ENCODE peak calls at places on chromosomes 6 and 20, in eight cellular contexts. Z, A, V, B, N, P, K and F are unnamed samples.

GRCh38 chr20:22404609-22405170 is 179.7 kb downstream of the FOXA2 start:
- DNase-seq in Z (no peak), A (no peak), V (no peak), B (no peak), N (no peak), P (no peak), K (no peak), F (no peak)

GRCh38 chr20:37327748-37328147 is 18.2 kb upstream of the SRC start:
- DNase-seq in Z (no peak), A (peak; percentile 65), V (no peak), B (peak; percentile 76), N (peak; percentile 86), P (peak; percentile 49), K (no peak), F (no peak)

GRCh38 chr20:58213716-58214115 is 14.7 kb downstream of the ANKRD60 start:
- DNase-seq in Z (no peak), A (no peak), V (no peak), B (no peak), N (no peak), P (no peak), K (no peak), F (no peak)

GRCh38 chr20:62906209-62906608 is 20.1 kb downstream of the DIDO1 start:
- DNase-seq in Z (no peak), A (no peak), V (no peak), B (peak; percentile 41), N (no peak), P (peak; percentile 29), K (no peak), F (peak; percentile 85)

GRCh38 chr6:85459224-85459901 is 9.5 kb downstream of the NT5E start:
- DNase-seq in Z (no peak), A (no peak), V (no peak), B (no peak), N (peak; percentile 70), P (no peak), K (no peak), F (no peak)

GRCh38 chr6:147285087-147285855 is 81.1 kb downstream of the STXBP5 start:
- DNase-seq in Z (peak; percentile 9), A (peak; percentile 55), V (peak; percentile 5), B (no peak), N (peak; percentile 82), P (no peak), K (no peak), F (no peak)

GRCh38 chr20:38395165-38395564 is 40.0 kb downstream of the SNHG17 start:
- DNase-seq in Z (no peak), A (no peak), V (no peak), B (no peak), N (no peak), P (no peak), K (no peak), F (no peak)

GRCh38 chr20:64159711-64160110 is 4.5 kb upstream of the MYT1 start:
- DNase-seq in Z (no peak), A (no peak), V (no peak), B (peak; percentile 31), N (no peak), P (no peak), K (no peak), F (no peak)

GRCh38 chr6:89452269-89452668 is 19.3 kb downstream of the ANKRD6 start:
- DNase-seq in Z (no peak), A (no peak), V (no peak), B (no peak), N (no peak), P (no peak), K (no peak), F (no peak)

GRCh38 chr6:37020426-37021211 is 15.2 kb downstream of the FGD2 start:
- DNase-seq in Z (no peak), A (peak; percentile 44), V (no peak), B (no peak), N (no peak), P (peak; percentile 82), K (no peak), F (no peak)

GRCh38 chr6:119308048-119308570 is 41.5 kb downstream of the MAN1A1 start:
- DNase-seq in Z (no peak), A (peak; percentile 58), V (no peak), B (no peak), N (peak; percentile 85), P (no peak), K (no peak), F (no peak)

GRCh38 chr20:4546786-4547185 is 174.9 kb upstream of the PRND start:
- DNase-seq in Z (no peak), A (peak; percentile 24), V (peak; percentile 86), B (no peak), N (peak; percentile 80), P (no peak), K (no peak), F (no peak)

GRCh38 chr6:3353939-3354338 is 95.2 kb downstream of the PSMG4 start:
- DNase-seq in Z (no peak), A (no peak), V (no peak), B (no peak), N (no peak), P (no peak), K (no peak), F (no peak)

GRCh38 chr6:87705070-87705691 is 3.1 kb upstream of the AKIRIN2 start:
- DNase-seq in Z (no peak), A (peak; percentile 47), V (peak; percentile 41), B (no peak), N (no peak), P (no peak), K (peak; percentile 83), F (no peak)

GRCh38 chr6:6678185-6678671 is 89.7 kb downstream of the LY86 start:
- DNase-seq in Z (no peak), A (peak; percentile 74), V (peak; percentile 32), B (no peak), N (peak; percentile 73), P (no peak), K (no peak), F (peak; percentile 45)

GRCh38 chr6:38364127-38364526 is 275.6 kb downstream of the BTBD9 start:
- DNase-seq in Z (no peak), A (no peak), V (no peak), B (no peak), N (no peak), P (no peak), K (no peak), F (no peak)

GRCh38 chr20:63829943-63830820 is 882 bp downstream of the ZBTB46 start:
- DNase-seq in Z (no peak), A (peak; percentile 38), V (no peak), B (no peak), N (peak; percentile 31), P (peak; percentile 31), K (no peak), F (no peak)

GRCh38 chr6:138572200-138572875 is 73.0 kb upstream of the NHSL1 start:
- DNase-seq in Z (no peak), A (peak; percentile 90), V (no peak), B (peak; percentile 80), N (peak; percentile 89), P (peak; percentile 89), K (no peak), F (peak; percentile 78)

GRCh38 chr6:138129190-138129589 is 22.0 kb upstream of the PERP start:
- DNase-seq in Z (no peak), A (no peak), V (no peak), B (no peak), N (no peak), P (peak; percentile 43), K (no peak), F (no peak)

GRCh38 chr6:132703936-132704335 is 9.9 kb downstream of the VNN1 start:
- DNase-seq in Z (no peak), A (no peak), V (no peak), B (no peak), N (peak; percentile 39), P (no peak), K (no peak), F (no peak)

DNA sequence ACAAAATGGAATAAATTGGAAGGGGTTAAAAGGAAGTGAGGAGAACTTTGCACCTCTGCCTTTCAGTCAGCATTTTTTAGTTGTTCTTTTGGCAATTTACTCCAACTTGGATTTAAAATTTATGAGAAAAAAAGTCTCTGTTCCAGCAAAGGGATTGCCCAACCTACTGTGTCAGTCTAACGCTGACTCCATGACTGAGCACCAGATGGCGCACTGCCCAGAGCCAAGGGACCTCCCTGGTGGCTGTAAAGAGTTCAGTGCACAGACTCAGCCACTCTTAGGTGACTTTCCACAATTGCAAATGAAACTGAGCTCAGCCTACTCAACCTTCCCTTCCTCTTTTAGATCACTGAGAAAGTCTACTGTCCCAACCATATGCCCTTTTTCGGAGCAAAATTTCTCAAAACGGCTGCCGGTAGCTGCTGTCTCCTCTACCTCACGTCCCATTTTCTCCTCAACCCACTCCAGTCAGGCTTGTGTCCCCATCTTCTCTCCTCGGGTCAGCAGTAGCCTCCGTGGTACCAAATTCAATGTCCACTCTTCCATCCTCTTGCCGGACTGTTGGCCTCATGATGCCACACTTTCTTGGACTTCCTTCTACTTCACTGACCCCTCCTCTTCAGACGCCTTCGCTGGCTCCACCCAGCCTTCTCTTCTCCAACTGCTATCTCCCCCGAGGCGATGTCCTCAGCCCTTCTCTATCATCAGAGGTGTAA is 38.7 kb downstream of the GSTA2 start:
- DNase-seq in Z (peak; percentile 8), A (peak; percentile 85), V (peak; percentile 58), B (peak; percentile 82), N (peak; percentile 75), P (peak; percentile 96), K (peak; percentile 55), F (peak; percentile 96)
- H3K27ac ChIP-seq in Z (no peak overlapping the region), A (peak overlapping the region; percentile 93), V (peak overlapping the region; percentile 84), B (no peak overlapping the region), N (no peak overlapping the region), P (peak overlapping the region; percentile 88), K (no peak overlapping the region), F (peak overlapping the region; percentile 23)

GRCh38 chr20:31671324-31671723 is 33.6 kb downstream of the COX4I2 start:
- DNase-seq in Z (no peak), A (no peak), V (no peak), B (no peak), N (no peak), P (no peak), K (no peak), F (no peak)
- H3K4me1 ChIP-seq in Z (peaks cover 66% of the 10 kb centered on the region), A (peaks cover 31% of the 10 kb centered on the region), V (peaks cover 91% of the 10 kb centered on the region), B (peaks cover 97% of the 10 kb centered on the region), N (peaks cover 31% of the 10 kb centered on the region), P (peaks cover 90% of the 10 kb centered on the region), K (peaks cover 20% of the 10 kb centered on the region), F (peaks cover 17% of the 10 kb centered on the region)

GRCh38 chr6:32816746-32817204 is at the start of gene HLA-DOB:
- DNase-seq in Z (no peak), A (peak; percentile 49), V (no peak), B (no peak), N (peak; percentile 8), P (no peak), K (no peak), F (no peak)
- H3K27ac ChIP-seq in Z (no peak within 1 kb of the TSS), A (peak within 1 kb of the TSS; percentile 69), V (no peak within 1 kb of the TSS), B (no peak within 1 kb of the TSS), N (no peak within 1 kb of the TSS), P (no peak within 1 kb of the TSS), K (peak within 1 kb of the TSS; percentile 98), F (no peak within 1 kb of the TSS)

DNA sequence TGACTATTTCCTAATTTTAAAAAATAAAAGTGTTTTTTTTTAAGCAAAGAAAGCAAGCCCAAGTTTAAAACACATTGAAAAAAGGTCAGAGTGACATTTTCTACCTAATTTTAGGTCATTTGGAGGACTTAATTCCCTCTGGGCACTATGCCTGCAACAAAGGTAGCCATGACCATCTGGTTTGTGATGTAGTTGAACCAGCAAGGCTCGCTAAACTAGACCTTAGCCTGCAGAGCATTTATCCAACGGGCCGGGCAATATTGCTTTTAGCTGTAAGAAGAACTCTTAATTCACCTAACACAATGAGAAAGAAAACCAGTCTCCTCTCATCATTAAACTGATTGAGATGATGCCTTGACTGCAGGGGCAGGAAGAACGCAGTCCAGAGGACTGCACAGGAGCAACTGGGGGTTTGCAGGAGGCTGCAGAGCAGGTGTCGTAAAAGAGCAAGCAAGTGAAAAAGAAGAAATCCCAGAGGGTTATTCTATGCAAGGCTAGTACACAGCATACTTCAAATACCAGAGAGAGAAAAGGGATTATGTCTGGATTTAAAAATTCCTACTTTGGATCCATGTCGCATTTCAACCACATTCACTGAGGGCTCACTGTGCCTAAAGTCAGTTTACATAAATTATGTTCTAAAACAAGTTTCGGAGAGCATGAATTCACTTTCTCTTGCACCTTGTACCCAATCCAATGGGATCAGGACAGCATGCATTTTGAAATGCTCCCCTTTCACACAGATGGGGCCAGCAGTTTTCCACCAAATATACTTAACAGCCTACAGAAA is 12.8 kb downstream of the TRAF3IP2 start:
- DNase-seq in Z (no peak), A (no peak), V (no peak), B (no peak), N (no peak), P (no peak), K (no peak), F (no peak)
- H3K4me1 ChIP-seq in Z (no peaks in the 10 kb centered on the region), A (peaks cover 50% of the 10 kb centered on the region), V (peaks cover 65% of the 10 kb centered on the region), B (peaks cover 64% of the 10 kb centered on the region), N (peaks cover 31% of the 10 kb centered on the region), P (peaks cover 36% of the 10 kb centered on the region), K (no peaks in the 10 kb centered on the region), F (peaks cover 26% of the 10 kb centered on the region)